ENCODE peak calls at places on chromosomes 12 and 14, in five cellular contexts. D is lower leg skin, T is psoas muscle, V is ascending aorta, P is RWPE2. B is an unnamed sample.

GRCh38 chr12:121513464-121514183 is 67.2 kb downstream of the KDM2B start:
- DNase-seq in D (no peak), T (no peak), V (no peak), P (no peak), B (peak; percentile 58)

GRCh38 chr14:104659764-104660523 is 29.5 kb upstream of the INF2 start:
- DNase-seq in D (no peak), T (no peak), V (no peak), P (peak; percentile 52), B (peak; percentile 79)

GRCh38 chr14:104392001-104392395 is 187.6 kb upstream of the C14orf180 start:
- DNase-seq in D (peak; percentile 72), T (no peak), V (no peak), P (no peak), B (no peak)

GRCh38 chr12:22271036-22271435 is 63.5 kb downstream of the ST8SIA1 start:
- DNase-seq in D (no peak), T (no peak), V (no peak), P (no peak), B (no peak)

GRCh38 chr12:54201001-54201794 is 12.4 kb upstream of the SMUG1 start:
- DNase-seq in D (peak; percentile 94), T (peak; percentile 67), V (no peak), P (no peak), B (peak; percentile 79)

GRCh38 chr12:11656550-11656949 is 7.1 kb downstream of the ETV6 start:
- DNase-seq in D (no peak), T (no peak), V (no peak), P (no peak), B (no peak)

GRCh38 chr14:37246427-37246829 is 48.7 kb downstream of the MIPOL1 start:
- DNase-seq in D (no peak), T (no peak), V (no peak), P (no peak), B (peak; percentile 52)

GRCh38 chr14:72742682-72743195 is 151.2 kb downstream of the DPF3 start:
- DNase-seq in D (peak; percentile 74), T (no peak), V (no peak), P (no peak), B (no peak)

GRCh38 chr12:4900327-4900726 is 9.4 kb upstream of the KCNA1 start:
- DNase-seq in D (no peak), T (no peak), V (no peak), P (no peak), B (no peak)

GRCh38 chr12:59036973-59037807 is 116.9 kb upstream of the LRIG3 start:
- DNase-seq in D (no peak), T (no peak), V (no peak), P (no peak), B (no peak)

DNA sequence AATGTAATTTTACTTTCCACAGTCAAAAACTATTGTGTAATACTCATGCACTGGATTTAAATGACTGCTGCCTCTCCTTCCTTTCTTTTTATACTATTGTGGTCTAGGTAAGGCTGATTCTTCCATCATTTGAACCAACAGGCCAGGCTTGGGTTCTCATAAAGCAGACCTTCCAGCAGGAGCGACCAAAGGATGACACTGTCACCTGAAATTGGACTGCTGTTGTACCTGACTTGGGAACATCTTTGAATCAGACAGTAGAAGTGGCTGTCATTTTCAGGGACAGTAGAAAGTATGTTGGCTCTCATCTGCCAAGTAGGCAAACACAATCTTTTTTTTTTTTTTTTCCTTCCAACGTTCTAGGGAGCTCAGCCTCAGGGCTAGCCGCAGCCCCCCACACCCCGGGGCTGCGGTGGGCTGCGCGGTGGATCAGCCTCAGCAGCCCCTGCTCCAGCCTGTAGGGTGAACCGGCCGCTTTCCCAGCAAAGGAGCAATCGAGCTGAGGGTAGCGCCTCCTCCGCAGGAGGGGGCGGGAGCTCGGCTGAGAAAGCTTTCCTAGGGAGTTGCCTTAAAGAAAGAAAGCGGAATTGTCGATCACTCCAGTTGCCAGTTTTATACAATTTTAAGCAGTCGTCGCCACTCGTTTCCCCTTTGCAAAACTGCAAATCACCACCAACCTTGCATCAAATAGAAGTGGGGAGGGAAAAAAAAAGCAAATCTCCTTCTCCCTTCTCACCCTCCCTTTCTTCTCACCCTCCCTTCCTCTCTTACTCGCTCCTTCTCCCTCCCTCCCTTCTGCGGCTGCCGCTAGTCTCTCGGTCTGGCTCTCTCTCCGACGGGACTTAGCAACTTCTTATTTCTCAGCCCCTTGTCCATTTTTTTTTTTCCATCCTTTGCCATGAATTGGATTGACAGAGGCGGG is at the start of gene PDE3A:
- DNase-seq in D (peak; percentile 93), T (peak; percentile 55), V (no peak), P (no peak), B (peak; percentile 91)
- H3K4me3 ChIP-seq in D (peak within 1 kb of the TSS; percentile 34), T (peak within 1 kb of the TSS; percentile 71), V (peak within 1 kb of the TSS; percentile 63), P (peak within 1 kb of the TSS; percentile 15), B (peak within 1 kb of the TSS; percentile 62)

GRCh38 chr14:106509795-106510194 is 983.4 kb downstream of the TMEM121 start:
- DNase-seq in D (no peak), T (no peak), V (no peak), P (no peak), B (no peak)

GRCh38 chr14:106507354-106507753 is 981.0 kb downstream of the TMEM121 start:
- DNase-seq in D (no peak), T (no peak), V (no peak), P (no peak), B (no peak)

GRCh38 chr14:106508216-106508615 is 981.8 kb downstream of the TMEM121 start:
- DNase-seq in D (no peak), T (no peak), V (no peak), P (no peak), B (no peak)

GRCh38 chr14:106509176-106509575 is 982.8 kb downstream of the TMEM121 start:
- DNase-seq in D (no peak), T (no peak), V (no peak), P (no peak), B (no peak)

GRCh38 chr14:106506901-106507305 is 980.5 kb downstream of the TMEM121 start:
- DNase-seq in D (no peak), T (no peak), V (no peak), P (no peak), B (no peak)
- TF ChIP-seq CTCF in D (no peak), T (no peak), V (no peak), P (no peak), B (no peak)

DNA sequence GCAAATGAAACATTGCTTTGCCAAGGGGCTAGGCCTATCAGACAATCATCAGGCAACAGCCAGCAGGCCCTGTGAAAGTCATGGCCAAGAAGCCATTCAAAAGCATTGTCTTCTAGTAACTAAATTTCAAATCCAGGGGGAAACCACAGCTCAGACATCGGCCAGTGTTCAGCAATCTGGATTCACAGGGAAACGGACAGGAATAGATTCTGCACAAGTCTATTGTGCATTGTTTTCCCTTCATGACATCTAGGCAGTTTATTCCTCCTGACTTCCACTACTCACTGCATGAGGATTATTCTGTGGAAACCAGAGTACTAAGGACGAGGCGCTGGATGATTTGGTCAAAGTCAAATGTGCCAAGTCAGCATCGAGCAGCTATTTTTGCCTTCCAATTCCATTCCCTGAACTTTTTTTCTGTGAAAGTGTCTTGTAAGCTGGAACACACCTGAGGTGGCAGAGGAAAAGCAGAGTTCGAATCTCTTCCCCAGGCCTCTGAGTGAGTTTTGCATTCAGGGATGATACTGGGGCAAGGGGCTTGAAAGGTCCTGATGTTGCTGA is 75.4 kb downstream of the VCPKMT start:
- DNase-seq in D (no peak), T (no peak), V (no peak), P (no peak), B (no peak)
- H3K4me3 ChIP-seq in D (no peak overlapping the region), T (no peak overlapping the region), V (no peak overlapping the region), P (no peak overlapping the region), B (no peak overlapping the region)

GRCh38 chr12:127271776-127272175 is 995.2 kb upstream of the TMEM132C start:
- DNase-seq in D (no peak), T (no peak), V (no peak), P (no peak), B (no peak)

GRCh38 chr12:127272864-127273263 is 994.1 kb upstream of the TMEM132C start:
- DNase-seq in D (no peak), T (no peak), V (no peak), P (peak; percentile 69), B (no peak)

GRCh38 chr12:127267128-127267527 is 999.8 kb upstream of the TMEM132C start:
- DNase-seq in D (no peak), T (no peak), V (no peak), P (no peak), B (no peak)

GRCh38 chr12:127268121-127268520 is 998.8 kb upstream of the TMEM132C start:
- DNase-seq in D (no peak), T (no peak), V (no peak), P (no peak), B (no peak)

GRCh38 chr12:127270193-127270592 is 996.8 kb upstream of the TMEM132C start:
- DNase-seq in D (no peak), T (no peak), V (no peak), P (peak; percentile 65), B (peak; percentile 88)
- TF ChIP-seq CTCF in D (no peak), T (no peak), V (no peak), P (peak; percentile 10), B (no peak)

GRCh38 chr12:100795193-100796179 is 910 bp downstream of the ANO4 start:
- DNase-seq in D (no peak), T (no peak), V (no peak), P (no peak), B (no peak)
- H3K4me3 ChIP-seq in D (no peak overlapping the region), T (no peak overlapping the region), V (peak overlapping the region; percentile 23), P (no peak overlapping the region), B (no peak overlapping the region)

GRCh38 chr12:29304388-29304787 is 76.6 kb downstream of the ERGIC2 start:
- DNase-seq in D (no peak), T (no peak), V (no peak), P (no peak), B (no peak)
- TF ChIP-seq CTCF in D (no peak), T (no peak), V (no peak), P (no peak), B (no peak)

GRCh38 chr14:31300883-31301282 is 93.3 kb upstream of the HECTD1 start:
- DNase-seq in D (no peak), T (no peak), V (no peak), P (no peak), B (no peak)

GRCh38 chr14:31297112-31297511 is 89.5 kb upstream of the HECTD1 start:
- DNase-seq in D (no peak), T (no peak), V (no peak), P (no peak), B (no peak)

GRCh38 chr14:31300296-31300695 is 92.7 kb upstream of the HECTD1 start:
- DNase-seq in D (no peak), T (no peak), V (no peak), P (no peak), B (no peak)

GRCh38 chr14:31294736-31295398 is 87.3 kb upstream of the HECTD1 start:
- DNase-seq in D (no peak), T (no peak), V (no peak), P (no peak), B (no peak)

GRCh38 chr14:31297701-31298344 is 90.2 kb upstream of the HECTD1 start:
- DNase-seq in D (no peak), T (no peak), V (no peak), P (no peak), B (no peak)
- H3K4me3 ChIP-seq in D (no peak overlapping the region), T (no peak overlapping the region), V (no peak overlapping the region), P (no peak overlapping the region), B (no peak overlapping the region)